ENCODE peak calls at places on chromosomes 2 and 18, in five cellular contexts. One of them, this sample, is unnamed.

GRCh38 chr18:10074122-10074521 is 160.3 kb downstream of the VAPA start:
- DNase-seq in neural progenitor cell: no peak
- DNase-seq in right atrium auricular region: no peak
- DNase-seq in upper lobe of right lung: no peak
- DNase-seq in PC-9: no peak
- DNase-seq in this sample: no peak

GRCh38 chr2:20994130-20994529 is 49.7 kb downstream of the APOB start:
- DNase-seq in neural progenitor cell: no peak
- DNase-seq in right atrium auricular region: no peak
- DNase-seq in upper lobe of right lung: no peak
- DNase-seq in PC-9: no peak
- DNase-seq in this sample: no peak

GRCh38 chr2:160583162-160583522 is 89.5 kb upstream of the RBMS1 start:
- DNase-seq in neural progenitor cell: peak
- DNase-seq in right atrium auricular region: no peak
- DNase-seq in upper lobe of right lung: no peak
- DNase-seq in PC-9: peak
- DNase-seq in this sample: no peak

GRCh38 chr2:177669625-177670330 is 277.2 kb downstream of the AGPS start:
- DNase-seq in neural progenitor cell: no peak
- DNase-seq in right atrium auricular region: no peak
- DNase-seq in upper lobe of right lung: no peak
- DNase-seq in PC-9: no peak
- DNase-seq in this sample: no peak

GRCh38 chr18:3595282-3596273 is 145.6 kb downstream of the TGIF1 start:
- DNase-seq in neural progenitor cell: no peak
- DNase-seq in right atrium auricular region: peak
- DNase-seq in upper lobe of right lung: no peak
- DNase-seq in PC-9: peak
- DNase-seq in this sample: peak

GRCh38 chr18:3189884-3190283 is 29.9 kb downstream of the MYOM1 start:
- DNase-seq in neural progenitor cell: no peak
- DNase-seq in right atrium auricular region: no peak
- DNase-seq in upper lobe of right lung: no peak
- DNase-seq in PC-9: no peak
- DNase-seq in this sample: no peak

GRCh38 chr2:72208225-72208624 is 60.6 kb upstream of the CYP26B1 start:
- DNase-seq in neural progenitor cell: no peak
- DNase-seq in right atrium auricular region: no peak
- DNase-seq in upper lobe of right lung: no peak
- DNase-seq in PC-9: no peak
- DNase-seq in this sample: no peak

GRCh38 chr18:30696201-30696600 is 346.3 kb downstream of the DSC3 start:
- DNase-seq in neural progenitor cell: no peak
- DNase-seq in right atrium auricular region: no peak
- DNase-seq in upper lobe of right lung: no peak
- DNase-seq in PC-9: no peak
- DNase-seq in this sample: no peak

GRCh38 chr2:37378411-37378810 is 34.0 kb downstream of the QPCT start:
- DNase-seq in neural progenitor cell: no peak
- DNase-seq in right atrium auricular region: no peak
- DNase-seq in upper lobe of right lung: no peak
- DNase-seq in PC-9: peak
- DNase-seq in this sample: no peak

GRCh38 chr2:20167356-20167755 is 57.6 kb downstream of the SDC1 start:
- DNase-seq in neural progenitor cell: no peak
- DNase-seq in right atrium auricular region: no peak
- DNase-seq in upper lobe of right lung: no peak
- DNase-seq in PC-9: no peak
- DNase-seq in this sample: no peak

GRCh38 chr2:200575957-200576356 is 9.9 kb upstream of the AOX1 start:
- DNase-seq in neural progenitor cell: no peak
- DNase-seq in right atrium auricular region: no peak
- DNase-seq in upper lobe of right lung: no peak
- DNase-seq in PC-9: no peak
- DNase-seq in this sample: no peak

GRCh38 chr18:9898792-9899549 is 13.2 kb downstream of the TXNDC2 start:
- DNase-seq in neural progenitor cell: no peak
- DNase-seq in right atrium auricular region: no peak
- DNase-seq in upper lobe of right lung: no peak
- DNase-seq in PC-9: peak
- DNase-seq in this sample: peak

GRCh38 chr2:109355192-109355843 is 226.3 kb downstream of the SH3RF3 start:
- DNase-seq in neural progenitor cell: no peak
- DNase-seq in right atrium auricular region: peak
- DNase-seq in upper lobe of right lung: no peak
- DNase-seq in PC-9: no peak
- DNase-seq in this sample: no peak

GRCh38 chr2:168758970-168759820 is 43.2 kb upstream of the NOSTRIN start:
- DNase-seq in neural progenitor cell: peak
- DNase-seq in right atrium auricular region: no peak
- DNase-seq in upper lobe of right lung: no peak
- DNase-seq in PC-9: no peak
- DNase-seq in this sample: no peak

GRCh38 chr2:101121174-101121573 is 30.0 kb downstream of the TBC1D8 start:
- DNase-seq in neural progenitor cell: no peak
- DNase-seq in right atrium auricular region: no peak
- DNase-seq in upper lobe of right lung: no peak
- DNase-seq in PC-9: no peak
- DNase-seq in this sample: no peak

GRCh38 chr18:79819951-79820351 is 22.2 kb downstream of the KCNG2 start:
- DNase-seq in neural progenitor cell: no peak
- DNase-seq in right atrium auricular region: no peak
- DNase-seq in upper lobe of right lung: no peak
- DNase-seq in PC-9: no peak
- DNase-seq in this sample: no peak

GRCh38 chr2:218010838-218011616 is 8.2 kb upstream of the TNS1 start:
- DNase-seq in neural progenitor cell: no peak
- DNase-seq in right atrium auricular region: no peak
- DNase-seq in upper lobe of right lung: no peak
- DNase-seq in PC-9: no peak
- DNase-seq in this sample: no peak

GRCh38 chr18:60965856-60966255 is 367.4 kb upstream of the CDH20 start:
- DNase-seq in neural progenitor cell: peak
- DNase-seq in right atrium auricular region: no peak
- DNase-seq in upper lobe of right lung: no peak
- DNase-seq in PC-9: no peak
- DNase-seq in this sample: no peak

GRCh38 chr18:59386909-59387515 is 27.9 kb upstream of the LMAN1 start:
- DNase-seq in neural progenitor cell: peak
- DNase-seq in right atrium auricular region: no peak
- DNase-seq in upper lobe of right lung: no peak
- DNase-seq in PC-9: no peak
- DNase-seq in this sample: no peak

GRCh38 chr2:43070039-43070438 is 156.4 kb downstream of the ZFP36L2 start:
- DNase-seq in neural progenitor cell: no peak
- DNase-seq in right atrium auricular region: no peak
- DNase-seq in upper lobe of right lung: no peak
- DNase-seq in PC-9: peak
- DNase-seq in this sample: no peak

GRCh38 chr2:43841949-43842865 is 3.4 kb downstream of the ABCG8 start:
- DNase-seq in neural progenitor cell: no peak
- DNase-seq in right atrium auricular region: peak
- DNase-seq in upper lobe of right lung: no peak
- DNase-seq in PC-9: no peak
- DNase-seq in this sample: no peak

GRCh38 chr2:238299803-238300202 is 11.4 kb upstream of the PER2 start:
- DNase-seq in neural progenitor cell: no peak
- DNase-seq in right atrium auricular region: no peak
- DNase-seq in upper lobe of right lung: no peak
- DNase-seq in PC-9: no peak
- DNase-seq in this sample: no peak

GRCh38 chr2:68726608-68727367 is 7.8 kb upstream of the ARHGAP25 start:
- DNase-seq in neural progenitor cell: no peak
- DNase-seq in right atrium auricular region: peak
- DNase-seq in upper lobe of right lung: no peak
- DNase-seq in PC-9: no peak
- DNase-seq in this sample: no peak

GRCh38 chr2:159153463-159153862 is 133.0 kb downstream of the WDSUB1 start:
- DNase-seq in neural progenitor cell: no peak
- DNase-seq in right atrium auricular region: no peak
- DNase-seq in upper lobe of right lung: no peak
- DNase-seq in PC-9: peak
- DNase-seq in this sample: no peak

GRCh38 chr18:10035306-10035991 is 121.6 kb downstream of the VAPA start:
- DNase-seq in neural progenitor cell: no peak
- DNase-seq in right atrium auricular region: no peak
- DNase-seq in upper lobe of right lung: peak
- DNase-seq in PC-9: peak
- DNase-seq in this sample: no peak

GRCh38 chr18:50268022-50268747 is 1.9 kb upstream of the CFAP53 start:
- DNase-seq in neural progenitor cell: peak
- DNase-seq in right atrium auricular region: peak
- DNase-seq in upper lobe of right lung: peak
- DNase-seq in PC-9: peak
- DNase-seq in this sample: no peak

GRCh38 chr2:47569658-47570398 is 166.9 kb downstream of the MSH2 start:
- DNase-seq in neural progenitor cell: peak
- DNase-seq in right atrium auricular region: no peak
- DNase-seq in upper lobe of right lung: no peak
- DNase-seq in PC-9: no peak
- DNase-seq in this sample: no peak

GRCh38 chr2:45083175-45083574 is 73.9 kb upstream of the SIX2 start:
- DNase-seq in neural progenitor cell: no peak
- DNase-seq in right atrium auricular region: no peak
- DNase-seq in upper lobe of right lung: no peak
- DNase-seq in PC-9: no peak
- DNase-seq in this sample: no peak

GRCh38 chr2:215687149-215688031 is 251.5 kb upstream of the FN1 start:
- DNase-seq in neural progenitor cell: no peak
- DNase-seq in right atrium auricular region: no peak
- DNase-seq in upper lobe of right lung: no peak
- DNase-seq in PC-9: no peak
- DNase-seq in this sample: no peak

GRCh38 chr18:51654441-51655326 is 457.2 kb upstream of the MEX3C start:
- DNase-seq in neural progenitor cell: peak
- DNase-seq in right atrium auricular region: no peak
- DNase-seq in upper lobe of right lung: no peak
- DNase-seq in PC-9: no peak
- DNase-seq in this sample: no peak

GRCh38 chr18:33578371-33579146 is 540 bp downstream of the ASXL3 start:
- DNase-seq in neural progenitor cell: peak
- DNase-seq in right atrium auricular region: no peak
- DNase-seq in upper lobe of right lung: peak
- DNase-seq in PC-9: no peak
- DNase-seq in this sample: no peak

GRCh38 chr2:175619179-175619578 is 382.9 kb downstream of the LNPK start:
- DNase-seq in neural progenitor cell: no peak
- DNase-seq in right atrium auricular region: no peak
- DNase-seq in upper lobe of right lung: no peak
- DNase-seq in PC-9: no peak
- DNase-seq in this sample: no peak

GRCh38 chr2:28312307-28313278 is 80.1 kb upstream of the FOSL2 start:
- DNase-seq in neural progenitor cell: no peak
- DNase-seq in right atrium auricular region: no peak
- DNase-seq in upper lobe of right lung: no peak
- DNase-seq in PC-9: no peak
- DNase-seq in this sample: no peak

GRCh38 chr18:25349131-25349925 is 2.6 kb downstream of the ZNF521 start:
- DNase-seq in neural progenitor cell: peak
- DNase-seq in right atrium auricular region: no peak
- DNase-seq in upper lobe of right lung: peak
- DNase-seq in PC-9: no peak
- DNase-seq in this sample: no peak
- TF ChIP-seq CTCF in neural progenitor cell: no peak
- TF ChIP-seq CTCF in right atrium auricular region: no peak
- TF ChIP-seq CTCF in upper lobe of right lung: no peak
- TF ChIP-seq CTCF in PC-9: no peak
- TF ChIP-seq CTCF in this sample: no peak

GRCh38 chr2:120224256-120224655 is 1.1 kb upstream of the TMEM185B start:
- DNase-seq in neural progenitor cell: no peak
- DNase-seq in right atrium auricular region: no peak
- DNase-seq in upper lobe of right lung: peak
- DNase-seq in PC-9: no peak
- DNase-seq in this sample: no peak
- H3K4me3 ChIP-seq in neural progenitor cell: no peak
- H3K4me3 ChIP-seq in right atrium auricular region: no peak
- H3K4me3 ChIP-seq in upper lobe of right lung: peak
- H3K4me3 ChIP-seq in PC-9: peak
- H3K4me3 ChIP-seq in this sample: peak

DNA sequence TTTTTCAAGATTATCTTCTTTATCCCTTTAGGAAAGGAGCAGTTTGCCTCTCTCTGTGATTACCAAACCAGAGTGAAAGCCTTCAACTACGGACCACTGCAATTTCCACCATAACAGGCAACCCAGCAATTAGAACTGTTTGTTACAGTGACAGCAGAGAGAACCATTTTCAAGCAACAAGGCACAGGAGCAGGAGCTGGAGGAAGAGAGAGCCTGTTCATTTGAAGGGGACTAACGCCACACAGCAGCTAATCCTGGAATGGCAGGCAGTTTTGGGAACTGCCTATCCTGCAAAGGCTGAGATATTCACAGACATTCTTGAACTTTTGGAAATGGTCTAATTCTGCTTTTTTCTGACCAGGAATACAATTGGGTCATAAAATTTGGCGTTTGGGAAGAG is 1541.9 kb upstream of the PIK3C3 start:
- DNase-seq in neural progenitor cell: peak
- DNase-seq in right atrium auricular region: no peak
- DNase-seq in upper lobe of right lung: no peak
- DNase-seq in PC-9: no peak
- DNase-seq in this sample: no peak
- TF ChIP-seq CTCF in neural progenitor cell: peak
- TF ChIP-seq CTCF in right atrium auricular region: no peak
- TF ChIP-seq CTCF in upper lobe of right lung: peak
- TF ChIP-seq CTCF in PC-9: no peak
- TF ChIP-seq CTCF in this sample: peak

DNA sequence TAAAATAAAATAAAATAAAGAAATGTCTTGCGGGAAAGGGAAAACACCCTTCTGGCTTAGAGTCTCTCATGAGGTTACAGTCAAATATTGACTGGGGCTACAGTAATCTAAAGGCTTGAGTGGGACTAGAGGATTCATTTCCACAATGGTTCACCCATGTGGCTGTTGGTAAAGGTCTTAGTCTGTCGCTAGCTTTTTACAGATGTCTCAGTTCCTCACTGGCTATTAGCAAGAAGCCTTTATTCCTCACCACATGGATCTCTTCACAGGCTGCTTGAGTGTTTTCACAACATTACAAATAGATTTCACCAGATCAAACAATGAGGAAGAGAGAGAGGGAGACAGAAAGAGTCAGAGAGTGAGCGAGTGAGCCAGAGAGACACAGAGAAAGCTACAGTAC is 8.3 kb upstream of the ZC3H15 start:
- DNase-seq in neural progenitor cell: peak
- DNase-seq in right atrium auricular region: no peak
- DNase-seq in upper lobe of right lung: no peak
- DNase-seq in PC-9: no peak
- DNase-seq in this sample: no peak
- H3K4me3 ChIP-seq in neural progenitor cell: no peak
- H3K4me3 ChIP-seq in right atrium auricular region: no peak
- H3K4me3 ChIP-seq in upper lobe of right lung: no peak
- H3K4me3 ChIP-seq in PC-9: no peak
- H3K4me3 ChIP-seq in this sample: no peak

DNA sequence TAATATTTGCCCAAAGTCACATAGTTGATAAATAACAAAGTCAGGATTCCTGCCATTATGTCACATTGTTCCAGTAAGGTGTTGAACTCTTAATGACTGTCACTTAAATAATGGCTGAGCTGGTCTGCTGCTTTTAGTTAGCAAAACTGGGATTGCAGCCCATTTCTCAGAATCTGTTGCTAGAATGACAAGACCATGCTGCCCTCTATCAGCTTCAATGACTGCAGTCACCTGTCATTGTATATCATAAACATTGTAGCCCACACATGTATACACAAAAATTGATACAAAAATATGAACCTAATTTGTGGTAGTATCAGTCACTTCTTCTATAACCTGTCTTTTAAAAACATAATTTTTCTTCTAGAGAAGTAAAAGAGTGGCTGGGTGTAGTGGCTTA is 121.1 kb downstream of the FAM161A start:
- DNase-seq in neural progenitor cell: no peak
- DNase-seq in right atrium auricular region: no peak
- DNase-seq in upper lobe of right lung: no peak
- DNase-seq in PC-9: no peak
- DNase-seq in this sample: no peak
- TF ChIP-seq CTCF in neural progenitor cell: no peak
- TF ChIP-seq CTCF in right atrium auricular region: no peak
- TF ChIP-seq CTCF in upper lobe of right lung: no peak
- TF ChIP-seq CTCF in PC-9: no peak
- TF ChIP-seq CTCF in this sample: no peak